ENCODE peak calls at places on chromosomes 4 and X, in six cellular contexts. P is right lobe of liver, B is tibial nerve, T is tibial artery, U is dorsolateral prefrontal cortex, O is A549. J is an unnamed sample.

GRCh38 chr4:53015681-53016080 is 153.6 kb downstream of the RASL11B start:
- DNase-seq in P (no peak), B (peak; percentile 34), T (no peak), U (no peak), O (peak; percentile 46), J (no peak)

GRCh38 chrX:154661200-154661599 is 7.8 kb upstream of the CTAG2 start:
- DNase-seq in P (no peak), B (no peak), T (no peak), U (no peak), O (no peak), J (no peak)

GRCh38 chrX:68842351-68842750 is 13.5 kb downstream of the EFNB1 start:
- DNase-seq in P (no peak), B (no peak), T (no peak), U (no peak), O (no peak), J (no peak)

GRCh38 chr4:80154547-80154933 is 42.8 kb upstream of the PRDM8 start:
- DNase-seq in P (no peak), B (no peak), T (no peak), U (no peak), O (no peak), J (no peak)

GRCh38 chr4:173528378-173529321 is 1.4 kb downstream of the HAND2 start:
- DNase-seq in P (no peak), B (no peak), T (peak; percentile 77), U (no peak), O (no peak), J (no peak)

GRCh38 chr4:151403656-151404055 is 5.3 kb upstream of the FHIP1A start:
- DNase-seq in P (no peak), B (no peak), T (no peak), U (no peak), O (no peak), J (no peak)

GRCh38 chrX:39532761-39533160 is 565.0 kb downstream of the BCOR start:
- DNase-seq in P (no peak), B (no peak), T (no peak), U (no peak), O (no peak), J (no peak)

GRCh38 chr4:158775091-158775651 is 6.3 kb downstream of the FNIP2 start:
- DNase-seq in P (no peak), B (no peak), T (no peak), U (peak; percentile 40), O (peak; percentile 20), J (no peak)

GRCh38 chr4:169774466-169775445 is 17.0 kb upstream of the HPF1 start:
- DNase-seq in P (peak; percentile 55), B (no peak), T (no peak), U (no peak), O (no peak), J (no peak)

GRCh38 chrX:46873746-46874145 is 36.9 kb downstream of the RP2 start:
- DNase-seq in P (no peak), B (no peak), T (no peak), U (no peak), O (no peak), J (no peak)

GRCh38 chrX:118177708-118178107 is 61.1 kb upstream of the KLHL13 start:
- DNase-seq in P (no peak), B (no peak), T (no peak), U (no peak), O (no peak), J (no peak)

GRCh38 chrX:29295987-29296680 is 708.9 kb downstream of the IL1RAPL1 start:
- DNase-seq in P (no peak), B (no peak), T (no peak), U (no peak), O (no peak), J (no peak)

GRCh38 chr4:148021706-148022105 is 289.8 kb downstream of the ARHGAP10 start:
- DNase-seq in P (no peak), B (no peak), T (no peak), U (no peak), O (no peak), J (no peak)
- TF ChIP-seq CTCF in P (no peak), B (no peak), T (no peak), U (no peak), O (no peak), J (no peak)

GRCh38 chr4:2059726-2060577 is 825 bp downstream of the NAT8L start:
- DNase-seq in P (peak; percentile 29), B (no peak), T (no peak), U (no peak), O (no peak), J (no peak)
- H3K4me3 ChIP-seq in P (no peak overlapping the region), B (no peak overlapping the region), T (peak overlapping the region; percentile 50), U (peak overlapping the region; percentile 66), O (peak overlapping the region; percentile 92), J (no peak overlapping the region)

DNA sequence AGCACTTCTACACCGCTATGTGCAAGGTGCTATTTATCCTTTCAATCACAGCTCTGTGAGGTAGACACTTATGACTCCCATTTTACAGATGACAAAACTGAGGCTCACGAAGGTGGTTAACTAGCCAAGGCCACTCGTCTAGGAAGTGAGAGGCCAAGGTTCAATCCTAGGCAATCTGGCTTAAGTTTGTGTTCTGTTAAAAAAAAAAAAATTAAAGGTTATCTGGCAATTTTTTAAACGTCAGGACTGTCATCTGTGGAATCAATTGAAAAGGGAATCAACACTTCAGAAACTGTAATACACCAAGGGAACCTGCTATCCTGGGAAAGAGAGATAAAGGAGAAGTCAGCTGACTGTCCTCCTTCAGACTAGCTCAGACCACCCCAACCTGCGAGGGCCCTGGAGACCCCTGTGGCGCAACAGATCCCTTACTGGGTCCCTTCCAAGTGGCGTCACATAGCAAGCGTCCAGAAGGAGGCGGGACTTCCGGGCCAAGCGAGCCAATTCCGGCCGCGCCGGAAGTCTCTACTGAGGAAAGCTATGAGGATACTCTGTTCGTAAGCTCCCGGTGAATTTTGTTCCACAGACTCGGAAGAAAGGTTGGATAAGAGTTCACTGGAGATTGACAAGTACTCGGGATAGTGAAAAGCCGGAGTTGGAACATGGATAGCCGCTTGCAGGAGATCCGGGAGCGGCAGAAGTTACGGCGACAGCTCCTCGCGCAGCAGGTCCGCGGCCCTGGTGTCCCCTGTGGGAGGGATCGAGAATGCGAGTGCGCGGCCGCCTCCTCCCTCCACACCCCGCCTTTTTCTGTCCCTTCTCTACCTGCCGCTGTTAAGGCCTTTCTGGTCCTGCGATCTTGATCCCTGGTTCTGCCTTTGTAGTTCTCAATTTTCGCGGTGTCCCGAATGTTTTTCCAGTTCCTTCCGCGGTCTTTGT is at the start of gene METTL14:
- DNase-seq in P (peak; percentile 93), B (peak; percentile 96), T (peak; percentile 95), U (peak; percentile 95), O (peak; percentile 89), J (peak; percentile 79)
- TF ChIP-seq CTCF in P (no peak), B (no peak), T (peak; percentile 36), U (peak; percentile 46), O (no peak), J (no peak)

DNA sequence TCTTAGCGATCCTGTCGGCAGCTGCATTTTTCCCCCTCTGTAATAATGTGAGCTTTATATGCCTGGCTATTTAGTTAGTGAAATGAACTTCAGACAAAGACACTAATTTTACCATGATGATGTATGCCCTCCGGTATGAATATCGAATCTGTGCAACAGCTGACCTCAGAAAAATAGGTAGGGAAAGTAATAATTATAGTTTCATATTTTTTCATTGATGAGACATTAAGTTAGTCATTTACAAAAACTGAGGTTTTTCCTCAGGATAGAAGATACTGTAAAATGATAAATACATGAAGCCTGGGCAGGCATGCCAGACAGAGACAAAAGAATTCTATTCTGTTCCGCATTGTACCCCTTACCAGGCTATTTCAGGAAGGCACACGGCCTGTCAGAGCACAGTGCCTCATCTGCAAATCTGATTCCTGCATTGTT is 155.8 kb downstream of the SHROOM3 start:
- DNase-seq in P (no peak), B (no peak), T (no peak), U (no peak), O (no peak), J (no peak)
- H3K4me3 ChIP-seq in P (no peak overlapping the region), B (no peak overlapping the region), T (peak overlapping the region; percentile 10), U (no peak overlapping the region), O (no peak overlapping the region), J (no peak overlapping the region)

GRCh38 chrX:119692241-119693031 is 532 bp downstream of the SEPTIN6 start:
- DNase-seq in P (peak; percentile 68), B (no peak), T (peak; percentile 72), U (peak; percentile 43), O (peak; percentile 37), J (no peak)
- TF ChIP-seq CTCF in P (no peak), B (no peak), T (no peak), U (no peak), O (no peak), J (no peak)

DNA sequence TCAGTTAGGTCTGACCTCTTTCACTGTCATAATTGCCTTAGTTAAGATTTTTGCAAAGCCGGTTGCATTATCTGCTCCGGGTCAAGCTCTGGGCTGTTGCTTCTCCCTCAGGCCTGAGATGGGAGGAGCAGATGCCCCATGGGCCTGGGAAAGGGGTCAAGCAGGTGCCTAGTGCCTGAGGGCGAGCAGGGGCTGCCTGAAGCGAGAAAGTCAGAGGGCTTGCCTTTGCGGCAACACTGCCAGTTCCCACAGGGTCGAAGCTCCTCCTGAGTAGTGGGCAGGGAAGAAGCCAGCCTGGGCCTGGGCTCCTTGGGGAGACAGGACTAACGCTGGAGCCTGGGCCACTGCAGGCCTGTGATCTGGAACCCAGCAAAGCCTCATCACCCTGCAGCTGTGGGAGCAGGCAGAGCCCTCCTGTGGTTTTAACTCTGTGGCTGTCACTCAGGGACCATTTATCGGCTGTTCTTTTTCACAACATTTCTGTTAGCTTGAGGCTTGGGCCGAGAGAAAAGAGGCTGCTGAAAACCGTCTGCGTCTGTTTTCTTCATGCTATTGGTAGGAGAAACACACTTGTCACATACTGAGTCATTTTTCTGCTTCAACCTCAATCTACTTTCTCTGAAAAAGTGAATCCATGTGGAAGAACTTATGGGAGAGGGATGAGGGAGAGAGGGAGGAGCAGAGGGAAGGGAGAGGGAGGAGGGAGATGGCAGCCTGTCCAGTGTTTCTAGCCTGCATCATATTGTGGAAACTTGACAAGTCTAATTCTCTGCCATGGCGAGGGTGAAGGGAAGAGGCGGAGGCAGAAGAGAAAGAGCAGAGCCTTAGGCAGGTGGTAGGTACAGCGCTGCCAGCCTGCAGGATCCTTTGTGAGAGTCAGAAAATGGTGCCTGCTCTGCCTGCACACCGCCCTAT is 68.4 kb downstream of the RHOH start:
- DNase-seq in P (no peak), B (no peak), T (no peak), U (no peak), O (no peak), J (no peak)
- H3K4me3 ChIP-seq in P (no peak overlapping the region), B (no peak overlapping the region), T (no peak overlapping the region), U (no peak overlapping the region), O (no peak overlapping the region), J (no peak overlapping the region)

GRCh38 chrX:67613366-67613765 is 69.5 kb downstream of the AR start:
- DNase-seq in P (no peak), B (no peak), T (no peak), U (no peak), O (no peak), J (no peak)
- TF ChIP-seq CTCF in P (no peak), B (no peak), T (no peak), U (no peak), O (no peak), J (no peak)

GRCh38 chr4:8737601-8738279 is 133.9 kb downstream of the HMX1 start:
- DNase-seq in P (no peak), B (no peak), T (no peak), U (no peak), O (no peak), J (no peak)
- H3K4me3 ChIP-seq in P (no peak overlapping the region), B (no peak overlapping the region), T (no peak overlapping the region), U (no peak overlapping the region), O (no peak overlapping the region), J (no peak overlapping the region)

DNA sequence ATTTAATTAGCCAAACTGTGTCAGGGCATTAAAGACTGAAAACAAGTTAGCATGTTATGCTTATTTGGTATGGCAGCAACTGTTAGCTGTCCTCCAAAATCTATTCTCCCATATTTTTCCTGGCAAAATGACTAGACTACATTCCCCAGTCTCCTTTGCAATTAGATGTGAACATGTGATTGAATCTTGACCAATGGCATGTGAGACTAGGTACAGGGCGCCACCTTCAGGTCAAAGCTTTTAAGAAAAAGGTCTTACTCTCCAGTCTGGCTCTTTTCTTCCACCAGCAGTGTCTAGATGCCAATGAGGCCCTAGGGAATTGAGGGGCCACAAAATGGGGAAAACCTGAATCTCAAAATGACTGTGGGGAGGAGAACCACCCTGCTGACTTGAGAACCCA is 408.2 kb downstream of the SMARCA1 start:
- DNase-seq in P (no peak), B (no peak), T (no peak), U (no peak), O (peak; percentile 71), J (no peak)
- TF ChIP-seq CTCF in P (no peak), B (no peak), T (no peak), U (no peak), O (peak; percentile 22), J (no peak)

J was measured in HFF-Myc.